ENCODE peak calls at places on chromosomes 2 and 18, in six cellular contexts. J is astrocyte, L is cardiac fibroblast, V is IMR-90, X is AG04449, D is heart left ventricle. E is an unnamed sample.

GRCh38 chr18:68114989-68115388 is 598.5 kb upstream of the DSEL start:
- DNase-seq in V (no peak), X (no peak), J (no peak), D (no peak), L (no peak), E (no peak)

GRCh38 chr2:23452853-23453420 is 68.0 kb downstream of the KLHL29 start:
- DNase-seq in V (peak), X (no peak), L (peak), J (peak), D (no peak), E (no peak)

GRCh38 chr2:36469701-36470100 is 114.1 kb downstream of the CRIM1 start:
- DNase-seq in X (no peak), L (peak), D (no peak), V (no peak), J (no peak), E (no peak)

GRCh38 chr2:42722328-42723190 is 41.4 kb downstream of the OXER1 start:
- DNase-seq in J (peak), L (peak), D (peak), X (peak), V (peak), E (peak)

GRCh38 chr2:128603411-128603924 is 284.8 kb upstream of the HS6ST1 start:
- DNase-seq in D (no peak), X (no peak), L (no peak), J (no peak), V (no peak), E (no peak)

GRCh38 chr18:63775166-63775730 is at the start of gene SERPINB7:
- DNase-seq in L (no peak), X (peak), V (peak), J (peak), D (no peak), E (peak)

GRCh38 chr18:48913201-48913600 is 37.6 kb downstream of the SMAD7 start:
- DNase-seq in J (no peak), L (no peak), D (no peak), X (no peak), V (no peak), E (no peak)

GRCh38 chr18:40875101-40875500 is 1079.9 kb upstream of the PIK3C3 start:
- DNase-seq in J (no peak), X (no peak), V (no peak), L (no peak), D (no peak), E (no peak)

GRCh38 chr2:8472545-8473361 is 209.1 kb upstream of the ID2 start:
- DNase-seq in J (no peak), D (no peak), L (no peak), V (no peak), X (no peak), E (no peak)

GRCh38 chr18:52136532-52136931 is 203.5 kb upstream of the DCC start:
- DNase-seq in L (no peak), J (no peak), V (no peak), D (no peak), X (no peak), E (no peak)

GRCh38 chr2:229409751-229410181 is 138.7 kb upstream of the PID1 start:
- DNase-seq in X (no peak), D (no peak), V (peak), J (no peak), L (no peak), E (peak)

GRCh38 chr2:190953257-190953656 is 60.7 kb downstream of the STAT1 start:
- DNase-seq in X (no peak), V (no peak), L (no peak), D (no peak), J (no peak), E (peak)

GRCh38 chr2:169136885-169137534 is 67.6 kb downstream of the DHRS9 start:
- DNase-seq in L (peak), J (peak), X (no peak), V (no peak), D (peak), E (no peak)

GRCh38 chr2:196453613-196454047 is 185.9 kb upstream of the CCDC150 start:
- DNase-seq in L (peak), J (peak), D (peak), V (peak), X (peak), E (peak)

GRCh38 chr2:236847538-236848263 is 238.0 kb upstream of the COPS8 start:
- DNase-seq in D (no peak), V (no peak), X (no peak), J (no peak), L (no peak), E (no peak)
- H3K4me3 ChIP-seq in D (no peak), V (no peak), X (no peak), J (no peak), L (no peak), E (no peak)

GRCh38 chr2:170771049-170771937 is 1.1 kb downstream of the ERICH2 start:
- DNase-seq in V (peak), J (peak), L (no peak), D (no peak), X (no peak), E (peak)
- TF ChIP-seq CTCF in V (no peak), J (no peak), L (no peak), D (no peak), X (no peak), E (no peak)

DNA sequence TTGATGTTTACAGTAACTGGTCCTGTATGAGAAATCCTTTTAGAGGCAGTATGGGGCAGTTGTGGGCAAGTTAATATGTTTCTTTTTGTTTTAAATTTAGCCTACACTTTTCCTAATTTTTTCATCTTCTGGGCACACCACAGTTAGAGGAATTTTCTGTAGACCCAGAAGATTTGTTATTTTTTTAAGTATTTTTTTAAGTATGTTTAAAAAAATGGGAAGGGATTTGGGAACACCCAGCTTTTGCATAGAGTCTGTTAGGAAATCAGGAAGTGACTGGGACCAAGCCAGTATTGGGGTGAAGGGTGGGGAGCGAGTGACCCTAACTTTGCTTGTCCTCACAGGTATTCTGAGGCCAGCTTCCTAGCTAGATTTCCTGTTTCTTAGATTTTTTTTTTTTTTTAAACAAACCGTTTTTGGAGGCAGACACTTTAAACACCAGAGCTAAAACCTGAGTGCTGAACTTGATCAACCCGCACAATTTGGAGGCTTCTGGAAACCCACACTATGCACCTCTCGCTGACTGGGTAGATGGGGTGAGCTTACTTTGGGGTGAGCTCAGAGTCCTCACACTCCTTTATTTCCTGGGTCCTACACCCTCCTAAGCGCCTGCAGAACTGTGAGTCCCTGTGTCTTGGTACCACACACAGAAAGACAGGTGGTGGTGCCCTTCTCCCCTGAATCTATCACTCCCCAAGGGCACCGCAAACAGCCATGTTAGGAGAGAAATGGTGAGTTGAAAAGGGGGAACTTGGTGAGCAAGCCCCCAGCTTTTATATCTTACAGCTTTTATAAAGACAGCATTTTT is 5.2 kb downstream of the GATA6 start:
- DNase-seq in X (no peak), V (no peak), L (peak), J (no peak), D (peak), E (peak)
- H3K4me3 ChIP-seq in X (no peak), V (no peak), L (no peak), J (peak), D (peak), E (peak)

GRCh38 chr2:133888816-133889215 is 320.6 kb upstream of the NCKAP5 start:
- DNase-seq in D (no peak), X (no peak), J (no peak), V (no peak), L (no peak), E (no peak)

GRCh38 chr2:133885847-133886246 is 317.6 kb upstream of the NCKAP5 start:
- DNase-seq in V (peak), L (no peak), D (no peak), J (no peak), X (no peak), E (no peak)

GRCh38 chr2:133887676-133888040 is 319.4 kb upstream of the NCKAP5 start:
- DNase-seq in X (no peak), J (no peak), L (no peak), D (no peak), V (no peak), E (no peak)

GRCh38 chr2:133886735-133887675 is 318.7 kb upstream of the NCKAP5 start:
- DNase-seq in X (peak), J (peak), D (peak), L (peak), V (peak), E (peak)

GRCh38 chr2:133888107-133888506 is 319.8 kb upstream of the NCKAP5 start:
- DNase-seq in V (no peak), D (no peak), L (no peak), J (no peak), X (no peak), E (no peak)
- TF ChIP-seq CTCF in V (no peak), D (no peak), L (no peak), J (no peak), X (no peak), E (no peak)

GRCh38 chr2:86253424-86253823 is 54.2 kb downstream of the MRPL35 start:
- DNase-seq in L (no peak), V (no peak), X (no peak), D (no peak), J (no peak), E (no peak)

GRCh38 chr2:86249176-86249842 is 50.1 kb downstream of the MRPL35 start:
- DNase-seq in V (peak), L (peak), X (no peak), J (peak), D (no peak), E (peak)

GRCh38 chr2:86254576-86255538 is 55.6 kb downstream of the MRPL35 start:
- DNase-seq in V (no peak), J (no peak), X (no peak), L (no peak), D (peak), E (no peak)

GRCh38 chr2:86251840-86252266 is 52.6 kb downstream of the MRPL35 start:
- DNase-seq in V (no peak), L (no peak), X (no peak), D (no peak), J (no peak), E (no peak)

GRCh38 chr2:86249843-86250402 is 50.7 kb downstream of the MRPL35 start:
- DNase-seq in V (no peak), X (no peak), D (no peak), L (no peak), J (no peak), E (no peak)
- H3K4me3 ChIP-seq in V (no peak), X (no peak), D (no peak), L (no peak), J (no peak), E (no peak)

GRCh38 chr2:1937480-1937879 is 193.2 kb upstream of the PXDN start:
- DNase-seq in J (no peak), L (no peak), V (no peak), D (no peak), X (no peak), E (no peak)

GRCh38 chr2:1942146-1942545 is 197.8 kb upstream of the PXDN start:
- DNase-seq in D (no peak), J (no peak), V (no peak), X (no peak), L (no peak), E (no peak)

GRCh38 chr2:1942836-1943360 is 198.6 kb upstream of the PXDN start:
- DNase-seq in D (no peak), J (no peak), X (no peak), V (no peak), L (no peak), E (no peak)

GRCh38 chr2:1938986-1939385 is 194.7 kb upstream of the PXDN start:
- DNase-seq in V (no peak), D (no peak), X (no peak), L (no peak), J (no peak), E (no peak)

GRCh38 chr2:1940660-1941059 is 196.3 kb upstream of the PXDN start:
- DNase-seq in L (no peak), D (peak), J (peak), V (no peak), X (no peak), E (no peak)
- TF ChIP-seq CTCF in L (no peak), D (no peak), J (no peak), V (no peak), X (no peak), E (no peak)

GRCh38 chr2:78982638-78983330 is 42.7 kb upstream of the REG3G start:
- DNase-seq in X (no peak), V (no peak), J (no peak), D (no peak), L (no peak), E (no peak)
- H3K4me3 ChIP-seq in X (no peak), V (no peak), J (no peak), D (no peak), L (no peak), E (no peak)

DNA sequence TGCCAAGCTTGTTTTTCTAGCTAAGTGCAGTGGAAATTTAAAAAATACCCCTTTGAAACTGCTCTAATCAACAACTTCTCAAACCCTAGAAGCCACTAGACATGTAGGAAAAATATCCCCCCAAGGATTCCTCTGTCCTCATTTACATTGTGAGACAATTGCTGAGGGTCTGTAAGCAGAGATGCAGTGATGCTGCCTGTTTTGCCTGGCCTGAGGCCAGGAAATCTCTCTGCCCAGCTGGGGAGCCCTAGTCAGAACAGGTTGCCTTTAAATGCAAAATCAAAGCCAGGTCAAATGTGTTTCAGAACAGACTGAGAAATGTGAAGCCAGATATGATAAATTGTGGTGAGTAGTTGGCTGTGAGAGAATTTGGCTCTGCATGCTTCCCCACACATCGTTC is 38.3 kb upstream of the NXPH2 start:
- DNase-seq in X (no peak), J (no peak), D (no peak), L (peak), V (no peak), E (no peak)
- TF ChIP-seq CTCF in X (no peak), J (no peak), D (no peak), L (no peak), V (no peak), E (no peak)

GRCh38 chr2:22110244-22110651 is 986.5 kb downstream of the TDRD15 start:
- DNase-seq in V (no peak), D (no peak), J (no peak), X (no peak), L (no peak), E (no peak)
- H3K4me3 ChIP-seq in V (no peak), D (no peak), J (no peak), X (no peak), L (no peak), E (no peak)

E was measured in fibroblast of the aortic adventitia.